ENCODE peak calls at places on chromosomes 4 and X, in five cellular contexts. E is HCT116, S is mammary epithelial cell, B is fibroblast of lung, R is GM12878. Z is an unnamed sample.

GRCh38 chr4:5892321-5893012 is 419 bp downstream of the CRMP1 start:
- DNase-seq in S (no peak), B (no peak), E (no peak), R (no peak), Z (no peak)

GRCh38 chrX:129876734-129877395 is 29.1 kb upstream of the UTP14A start:
- DNase-seq in B (peak; percentile 2), S (peak; percentile 37), E (peak; percentile 12), R (no peak), Z (no peak)

GRCh38 chr4:20095805-20096541 is 155.7 kb upstream of the SLIT2 start:
- DNase-seq in R (no peak), B (no peak), E (no peak), S (no peak), Z (no peak)

GRCh38 chrX:136814847-136815634 is 34.3 kb upstream of the ARHGEF6 start:
- DNase-seq in B (no peak), R (no peak), E (no peak), S (no peak), Z (no peak)

GRCh38 chr4:78432896-78433295 is 118.7 kb upstream of the ANXA3 start:
- DNase-seq in B (no peak), E (no peak), R (no peak), S (peak; percentile 31), Z (no peak)

GRCh38 chrX:77814210-77814609 is 28.2 kb upstream of the ATRX start:
- DNase-seq in E (no peak), R (no peak), B (no peak), S (no peak), Z (no peak)

GRCh38 chr4:121243476-121243875 is 79.4 kb upstream of the TNIP3 start:
- DNase-seq in R (no peak), B (peak; percentile 24), S (no peak), E (no peak), Z (no peak)

GRCh38 chrX:24506082-24506481 is 41.0 kb downstream of the PDK3 start:
- DNase-seq in S (peak; percentile 67), E (no peak), R (peak; percentile 12), B (no peak), Z (no peak)

GRCh38 chr4:188976644-188977115 is 837.4 kb downstream of the TRIML1 start:
- DNase-seq in B (peak; percentile 58), E (no peak), R (no peak), S (peak; percentile 58), Z (no peak)

GRCh38 chr4:175421506-175421905 is 390.6 kb downstream of the GPM6A start:
- DNase-seq in E (no peak), R (no peak), B (peak; percentile 50), S (peak; percentile 28), Z (no peak)

GRCh38 chrX:138034136-138034535 is 468.2 kb downstream of the ZIC3 start:
- DNase-seq in S (no peak), E (no peak), R (no peak), B (no peak), Z (no peak)

GRCh38 chrX:139905041-139905440 is 27.8 kb downstream of the ATP11C start:
- DNase-seq in S (no peak), B (no peak), E (no peak), R (no peak), Z (no peak)

GRCh38 chr4:119138046-119138445 is 2.4 kb downstream of the MYOZ2 start:
- DNase-seq in E (no peak), B (no peak), R (no peak), S (no peak), Z (no peak)

GRCh38 chr4:56704074-56704473 is 23.0 kb upstream of the HOPX start:
- DNase-seq in B (no peak), S (no peak), R (no peak), E (no peak), Z (no peak)

GRCh38 chr4:142238589-142238988 is 602.2 kb downstream of the IL15 start:
- DNase-seq in S (peak; percentile 18), R (no peak), E (no peak), B (peak; percentile 55), Z (no peak)

GRCh38 chr4:24511371-24512063 is 72.8 kb downstream of the DHX15 start:
- DNase-seq in R (no peak), B (peak; percentile 68), E (no peak), S (no peak), Z (no peak)

GRCh38 chrX:77785400-77785745 is 643 bp downstream of the ATRX start:
- DNase-seq in E (no peak), B (peak; percentile 46), S (peak; percentile 16), R (no peak), Z (no peak)

GRCh38 chr4:135032670-135033069 is 831.1 kb upstream of the PABPC4L start:
- DNase-seq in S (no peak), E (no peak), R (no peak), B (no peak), Z (no peak)

GRCh38 chr4:54495091-54495490 is 162.7 kb upstream of the KIT start:
- DNase-seq in S (peak; percentile 38), E (no peak), B (no peak), R (no peak), Z (no peak)

GRCh38 chr4:82710202-82710929 is 88.2 kb downstream of the SCD5 start:
- DNase-seq in E (no peak), B (no peak), S (no peak), R (no peak), Z (no peak)

GRCh38 chrX:31508338-31508737 is 436.5 kb upstream of the FTHL17 start:
- DNase-seq in S (peak; percentile 10), R (no peak), B (peak; percentile 49), E (no peak), Z (no peak)

GRCh38 chrX:118637997-118638396 is 89.4 kb upstream of the IL13RA1 start:
- DNase-seq in S (no peak), B (peak; percentile 9), E (no peak), R (no peak), Z (no peak)

DNA sequence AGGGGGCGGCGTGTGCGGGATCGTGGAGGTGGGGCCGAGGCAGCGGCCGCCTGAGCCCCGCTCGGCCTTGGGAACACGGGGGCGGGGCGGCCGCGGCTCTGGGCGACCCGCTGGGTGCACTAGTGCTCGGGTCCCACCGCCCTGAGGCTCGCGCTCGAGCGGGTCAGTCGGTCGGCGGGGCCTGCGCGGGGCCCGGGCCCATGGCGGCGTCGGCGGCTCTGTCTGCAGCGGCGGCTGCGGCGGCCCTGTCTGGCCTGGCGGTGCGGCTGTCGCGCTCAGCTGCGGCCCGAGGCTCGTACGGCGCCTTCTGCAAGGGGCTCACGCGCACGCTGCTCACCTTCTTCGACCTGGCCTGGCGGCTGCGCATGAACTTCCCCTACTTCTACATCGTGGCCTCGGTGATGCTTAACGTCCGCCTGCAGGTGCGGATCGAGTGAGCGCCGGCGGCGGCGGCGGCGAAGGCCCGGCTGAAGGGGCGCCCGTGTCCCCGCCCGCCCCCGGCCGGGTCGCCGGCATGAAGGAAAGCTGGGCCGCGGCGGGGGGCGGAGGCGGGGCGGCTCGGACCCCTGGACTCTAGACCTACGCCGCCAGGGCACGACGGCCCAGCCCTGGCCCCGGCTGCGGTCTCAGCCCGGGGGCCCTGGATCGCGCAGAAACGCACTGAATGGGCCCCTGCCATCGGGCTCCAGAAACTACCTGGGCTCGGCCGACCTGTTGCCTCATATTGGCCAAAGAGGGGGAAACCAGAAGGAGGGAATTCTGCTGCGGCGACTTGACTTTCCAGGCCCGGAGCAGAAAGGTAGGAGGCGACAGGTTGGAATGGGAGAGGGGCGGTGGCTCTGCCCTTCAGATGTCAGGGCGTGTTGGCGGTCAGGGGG is at the start of gene SMIM10L2A:
- DNase-seq in E (no peak), S (no peak), R (no peak), B (no peak), Z (no peak)
- H3K9ac ChIP-seq in E (no peak within 1 kb of the TSS), S (no peak within 1 kb of the TSS), R (no peak within 1 kb of the TSS), B (no peak within 1 kb of the TSS), Z (no peak within 1 kb of the TSS)

GRCh38 chr4:128570380-128570779 is 239.1 kb upstream of the JADE1 start:
- DNase-seq in B (peak; percentile 47), E (no peak), S (peak; percentile 40), R (no peak), Z (no peak)
- H2AFZ ChIP-seq in B (no peak overlapping the region), E (no peak overlapping the region), S (no peak overlapping the region), R (no peak overlapping the region), Z (no peak overlapping the region)

DNA sequence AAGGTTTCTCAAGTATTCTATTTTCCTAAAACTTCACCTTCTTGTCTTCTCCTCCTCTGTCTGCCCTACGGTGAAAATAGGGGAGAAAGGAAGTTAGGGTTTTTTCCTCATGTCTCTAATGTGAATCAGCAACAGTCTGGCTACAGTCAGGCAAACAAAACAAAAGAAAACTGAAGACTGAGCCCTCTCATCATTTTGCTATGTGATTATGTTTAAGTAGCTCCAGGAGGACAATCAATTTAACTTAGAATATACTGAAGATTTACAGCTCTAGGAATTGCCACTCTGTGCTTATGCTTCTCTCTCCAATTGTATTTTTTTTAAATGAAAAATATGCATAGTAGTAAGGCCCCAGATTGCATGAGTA is 316.2 kb downstream of the GPAT3 start:
- DNase-seq in B (peak; percentile 29), S (peak; percentile 61), R (no peak), E (peak; percentile 41), Z (no peak)
- H3K9ac ChIP-seq in B (no peak overlapping the region), S (no peak overlapping the region), R (no peak overlapping the region), E (peak overlapping the region; percentile 32), Z (peak overlapping the region; percentile 50)

GRCh38 chrX:22527302-22527701 is 254.6 kb downstream of the CBLL2 start:
- DNase-seq in S (no peak), R (peak; percentile 8), B (no peak), E (no peak), Z (no peak)

DNA sequence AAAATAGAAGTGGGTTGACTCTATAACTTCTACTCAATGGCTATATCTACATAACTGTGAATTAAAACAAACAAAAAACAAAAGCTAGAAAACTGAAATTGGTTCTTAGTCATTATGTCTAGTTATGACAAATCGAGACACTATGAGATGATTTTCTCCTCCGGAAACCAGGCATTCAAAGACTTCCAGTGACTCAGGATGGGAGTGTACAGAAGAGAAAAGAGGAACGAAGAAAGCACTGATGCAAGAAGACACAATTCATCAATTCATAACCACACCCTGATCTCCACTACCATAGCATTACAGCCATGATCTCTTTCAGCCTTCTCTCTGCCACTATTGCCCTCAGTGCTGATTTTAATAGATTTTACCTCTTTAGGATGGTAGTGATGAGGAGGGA is 253.6 kb downstream of the CBLL2 start:
- DNase-seq in E (peak; percentile 51), B (peak; percentile 68), R (peak; percentile 71), S (peak; percentile 93), Z (peak; percentile 52)
- H2AFZ ChIP-seq in E (no peak overlapping the region), B (no peak overlapping the region), R (no peak overlapping the region), S (no peak overlapping the region), Z (no peak overlapping the region)

GRCh38 chrX:46587158-46587557 is 13.6 kb downstream of the CHST7 start:
- DNase-seq in S (peak; percentile 76), R (peak; percentile 55), B (no peak), E (no peak), Z (no peak)
- H3K9ac ChIP-seq in S (no peak overlapping the region), R (no peak overlapping the region), B (no peak overlapping the region), E (peak overlapping the region; percentile 48), Z (no peak overlapping the region)

Z was measured in keratinocyte.